ENCODE peak calls at places on chromosomes 6 and 20, in six cellular contexts. One of them, this sample, is unnamed.
A peak's percentile ranks its signal among the peaks of the same experiment; 100 is the strongest.

GRCh38 chr6:15960740-15961629 is 167.9 kb upstream of the MYLIP start:
- DNase-seq in NCI-H2081: no peak
- DNase-seq in epithelial cell of esophagus: no peak
- DNase-seq in stimulated activated CD4-positive, alpha-beta T cell treated with anti-CD3 and anti-CD28 coated beads, Interleukin-15, amount 100 ng/mL, for 1 hour: no peak
- DNase-seq in ecto neural progenitor cell: no peak
- DNase-seq in activated effector memory CD4-positive, alpha-beta T cell treated with anti-CD3 and anti-CD28 coated beads, Interleukin-2, amount 50 U/mL, for 16 hours: no peak
- DNase-seq in this sample: no peak

GRCh38 chr6:45724511-45724910 is 291.1 kb downstream of the CLIC5 start:
- DNase-seq in NCI-H2081: no peak
- DNase-seq in epithelial cell of esophagus: peak; percentile 92
- DNase-seq in stimulated activated CD4-positive, alpha-beta T cell treated with anti-CD3 and anti-CD28 coated beads, Interleukin-15, amount 100 ng/mL, for 1 hour: no peak
- DNase-seq in ecto neural progenitor cell: no peak
- DNase-seq in activated effector memory CD4-positive, alpha-beta T cell treated with anti-CD3 and anti-CD28 coated beads, Interleukin-2, amount 50 U/mL, for 16 hours: no peak
- DNase-seq in this sample: no peak

GRCh38 chr6:44117397-44118128 is 9.7 kb downstream of the MRPL14 start:
- DNase-seq in NCI-H2081: no peak
- DNase-seq in epithelial cell of esophagus: peak; percentile 90
- DNase-seq in stimulated activated CD4-positive, alpha-beta T cell treated with anti-CD3 and anti-CD28 coated beads, Interleukin-15, amount 100 ng/mL, for 1 hour: no peak
- DNase-seq in ecto neural progenitor cell: no peak
- DNase-seq in activated effector memory CD4-positive, alpha-beta T cell treated with anti-CD3 and anti-CD28 coated beads, Interleukin-2, amount 50 U/mL, for 16 hours: no peak
- DNase-seq in this sample: no peak

GRCh38 chr20:14616003-14616402 is 278.6 kb upstream of the FLRT3 start:
- DNase-seq in NCI-H2081: no peak
- DNase-seq in epithelial cell of esophagus: peak; percentile 91
- DNase-seq in stimulated activated CD4-positive, alpha-beta T cell treated with anti-CD3 and anti-CD28 coated beads, Interleukin-15, amount 100 ng/mL, for 1 hour: no peak
- DNase-seq in ecto neural progenitor cell: no peak
- DNase-seq in activated effector memory CD4-positive, alpha-beta T cell treated with anti-CD3 and anti-CD28 coated beads, Interleukin-2, amount 50 U/mL, for 16 hours: no peak
- DNase-seq in this sample: no peak

GRCh38 chr6:43738877-43739641 is 31.0 kb upstream of the VEGFA start:
- DNase-seq in NCI-H2081: no peak
- DNase-seq in epithelial cell of esophagus: peak; percentile 52
- DNase-seq in stimulated activated CD4-positive, alpha-beta T cell treated with anti-CD3 and anti-CD28 coated beads, Interleukin-15, amount 100 ng/mL, for 1 hour: no peak
- DNase-seq in ecto neural progenitor cell: peak; percentile 37
- DNase-seq in activated effector memory CD4-positive, alpha-beta T cell treated with anti-CD3 and anti-CD28 coated beads, Interleukin-2, amount 50 U/mL, for 16 hours: peak; percentile 55
- DNase-seq in this sample: no peak

GRCh38 chr20:24863356-24863755 is 85.7 kb upstream of the CST7 start:
- DNase-seq in NCI-H2081: no peak
- DNase-seq in epithelial cell of esophagus: no peak
- DNase-seq in stimulated activated CD4-positive, alpha-beta T cell treated with anti-CD3 and anti-CD28 coated beads, Interleukin-15, amount 100 ng/mL, for 1 hour: no peak
- DNase-seq in ecto neural progenitor cell: no peak
- DNase-seq in activated effector memory CD4-positive, alpha-beta T cell treated with anti-CD3 and anti-CD28 coated beads, Interleukin-2, amount 50 U/mL, for 16 hours: no peak
- DNase-seq in this sample: no peak

GRCh38 chr20:57040461-57040860 is 226.0 kb downstream of the BMP7 start:
- DNase-seq in NCI-H2081: no peak
- DNase-seq in epithelial cell of esophagus: no peak
- DNase-seq in stimulated activated CD4-positive, alpha-beta T cell treated with anti-CD3 and anti-CD28 coated beads, Interleukin-15, amount 100 ng/mL, for 1 hour: no peak
- DNase-seq in ecto neural progenitor cell: no peak
- DNase-seq in activated effector memory CD4-positive, alpha-beta T cell treated with anti-CD3 and anti-CD28 coated beads, Interleukin-2, amount 50 U/mL, for 16 hours: no peak
- DNase-seq in this sample: no peak

GRCh38 chr20:36241678-36242077 is 5.4 kb downstream of the AAR2 start:
- DNase-seq in NCI-H2081: no peak
- DNase-seq in epithelial cell of esophagus: no peak
- DNase-seq in stimulated activated CD4-positive, alpha-beta T cell treated with anti-CD3 and anti-CD28 coated beads, Interleukin-15, amount 100 ng/mL, for 1 hour: no peak
- DNase-seq in ecto neural progenitor cell: no peak
- DNase-seq in activated effector memory CD4-positive, alpha-beta T cell treated with anti-CD3 and anti-CD28 coated beads, Interleukin-2, amount 50 U/mL, for 16 hours: no peak
- DNase-seq in this sample: no peak

GRCh38 chr6:83590413-83590812 is 78.1 kb downstream of the PRSS35 start:
- DNase-seq in NCI-H2081: no peak
- DNase-seq in epithelial cell of esophagus: peak; percentile 29
- DNase-seq in stimulated activated CD4-positive, alpha-beta T cell treated with anti-CD3 and anti-CD28 coated beads, Interleukin-15, amount 100 ng/mL, for 1 hour: no peak
- DNase-seq in ecto neural progenitor cell: no peak
- DNase-seq in activated effector memory CD4-positive, alpha-beta T cell treated with anti-CD3 and anti-CD28 coated beads, Interleukin-2, amount 50 U/mL, for 16 hours: no peak
- DNase-seq in this sample: no peak

GRCh38 chr6:168574699-168575195 is 133.8 kb downstream of the SMOC2 start:
- DNase-seq in NCI-H2081: no peak
- DNase-seq in epithelial cell of esophagus: no peak
- DNase-seq in stimulated activated CD4-positive, alpha-beta T cell treated with anti-CD3 and anti-CD28 coated beads, Interleukin-15, amount 100 ng/mL, for 1 hour: no peak
- DNase-seq in ecto neural progenitor cell: no peak
- DNase-seq in activated effector memory CD4-positive, alpha-beta T cell treated with anti-CD3 and anti-CD28 coated beads, Interleukin-2, amount 50 U/mL, for 16 hours: no peak
- DNase-seq in this sample: no peak

GRCh38 chr6:162644153-162644552 is 83.4 kb downstream of the PRKN start:
- DNase-seq in NCI-H2081: no peak
- DNase-seq in epithelial cell of esophagus: no peak
- DNase-seq in stimulated activated CD4-positive, alpha-beta T cell treated with anti-CD3 and anti-CD28 coated beads, Interleukin-15, amount 100 ng/mL, for 1 hour: no peak
- DNase-seq in ecto neural progenitor cell: no peak
- DNase-seq in activated effector memory CD4-positive, alpha-beta T cell treated with anti-CD3 and anti-CD28 coated beads, Interleukin-2, amount 50 U/mL, for 16 hours: no peak
- DNase-seq in this sample: no peak

GRCh38 chr20:51093240-51093763 is 70.4 kb upstream of the KCNG1 start:
- DNase-seq in NCI-H2081: no peak
- DNase-seq in epithelial cell of esophagus: no peak
- DNase-seq in stimulated activated CD4-positive, alpha-beta T cell treated with anti-CD3 and anti-CD28 coated beads, Interleukin-15, amount 100 ng/mL, for 1 hour: no peak
- DNase-seq in ecto neural progenitor cell: no peak
- DNase-seq in activated effector memory CD4-positive, alpha-beta T cell treated with anti-CD3 and anti-CD28 coated beads, Interleukin-2, amount 50 U/mL, for 16 hours: no peak
- DNase-seq in this sample: no peak

GRCh38 chr20:35978041-35978513 is 9.7 kb downstream of the CNBD2 start:
- DNase-seq in NCI-H2081: no peak
- DNase-seq in epithelial cell of esophagus: peak; percentile 25
- DNase-seq in stimulated activated CD4-positive, alpha-beta T cell treated with anti-CD3 and anti-CD28 coated beads, Interleukin-15, amount 100 ng/mL, for 1 hour: no peak
- DNase-seq in ecto neural progenitor cell: no peak
- DNase-seq in activated effector memory CD4-positive, alpha-beta T cell treated with anti-CD3 and anti-CD28 coated beads, Interleukin-2, amount 50 U/mL, for 16 hours: no peak
- DNase-seq in this sample: no peak

GRCh38 chr20:62860391-62860923 is 1.2 kb downstream of the TCFL5 start:
- DNase-seq in NCI-H2081: peak; percentile 14
- DNase-seq in epithelial cell of esophagus: peak; percentile 50
- DNase-seq in stimulated activated CD4-positive, alpha-beta T cell treated with anti-CD3 and anti-CD28 coated beads, Interleukin-15, amount 100 ng/mL, for 1 hour: no peak
- DNase-seq in ecto neural progenitor cell: peak; percentile 60
- DNase-seq in activated effector memory CD4-positive, alpha-beta T cell treated with anti-CD3 and anti-CD28 coated beads, Interleukin-2, amount 50 U/mL, for 16 hours: no peak
- DNase-seq in this sample: no peak

GRCh38 chr20:1987826-1988225 is 6.0 kb downstream of the PDYN start:
- DNase-seq in NCI-H2081: no peak
- DNase-seq in epithelial cell of esophagus: no peak
- DNase-seq in stimulated activated CD4-positive, alpha-beta T cell treated with anti-CD3 and anti-CD28 coated beads, Interleukin-15, amount 100 ng/mL, for 1 hour: no peak
- DNase-seq in ecto neural progenitor cell: no peak
- DNase-seq in activated effector memory CD4-positive, alpha-beta T cell treated with anti-CD3 and anti-CD28 coated beads, Interleukin-2, amount 50 U/mL, for 16 hours: no peak
- DNase-seq in this sample: no peak

GRCh38 chr6:68497927-68498326 is 137.2 kb upstream of the ADGRB3 start:
- DNase-seq in NCI-H2081: no peak
- DNase-seq in epithelial cell of esophagus: peak; percentile 3
- DNase-seq in stimulated activated CD4-positive, alpha-beta T cell treated with anti-CD3 and anti-CD28 coated beads, Interleukin-15, amount 100 ng/mL, for 1 hour: no peak
- DNase-seq in ecto neural progenitor cell: no peak
- DNase-seq in activated effector memory CD4-positive, alpha-beta T cell treated with anti-CD3 and anti-CD28 coated beads, Interleukin-2, amount 50 U/mL, for 16 hours: no peak
- DNase-seq in this sample: no peak

GRCh38 chr6:49142422-49143151 is 320.5 kb downstream of the MMUT start:
- DNase-seq in NCI-H2081: peak; percentile 56
- DNase-seq in epithelial cell of esophagus: no peak
- DNase-seq in stimulated activated CD4-positive, alpha-beta T cell treated with anti-CD3 and anti-CD28 coated beads, Interleukin-15, amount 100 ng/mL, for 1 hour: no peak
- DNase-seq in ecto neural progenitor cell: no peak
- DNase-seq in activated effector memory CD4-positive, alpha-beta T cell treated with anti-CD3 and anti-CD28 coated beads, Interleukin-2, amount 50 U/mL, for 16 hours: no peak
- DNase-seq in this sample: no peak

GRCh38 chr6:46953921-46954320 is 32.2 kb upstream of the ADGRF5 start:
- DNase-seq in NCI-H2081: no peak
- DNase-seq in epithelial cell of esophagus: no peak
- DNase-seq in stimulated activated CD4-positive, alpha-beta T cell treated with anti-CD3 and anti-CD28 coated beads, Interleukin-15, amount 100 ng/mL, for 1 hour: no peak
- DNase-seq in ecto neural progenitor cell: no peak
- DNase-seq in activated effector memory CD4-positive, alpha-beta T cell treated with anti-CD3 and anti-CD28 coated beads, Interleukin-2, amount 50 U/mL, for 16 hours: no peak
- DNase-seq in this sample: no peak

GRCh38 chr6:159961523-159961922 is 7.4 kb upstream of the IGF2R start:
- DNase-seq in NCI-H2081: no peak
- DNase-seq in epithelial cell of esophagus: peak; percentile 77
- DNase-seq in stimulated activated CD4-positive, alpha-beta T cell treated with anti-CD3 and anti-CD28 coated beads, Interleukin-15, amount 100 ng/mL, for 1 hour: no peak
- DNase-seq in ecto neural progenitor cell: no peak
- DNase-seq in activated effector memory CD4-positive, alpha-beta T cell treated with anti-CD3 and anti-CD28 coated beads, Interleukin-2, amount 50 U/mL, for 16 hours: no peak
- DNase-seq in this sample: no peak

GRCh38 chr20:48691523-48691922 is 136.3 kb downstream of the PREX1 start:
- DNase-seq in NCI-H2081: no peak
- DNase-seq in epithelial cell of esophagus: peak; percentile 5
- DNase-seq in stimulated activated CD4-positive, alpha-beta T cell treated with anti-CD3 and anti-CD28 coated beads, Interleukin-15, amount 100 ng/mL, for 1 hour: no peak
- DNase-seq in ecto neural progenitor cell: no peak
- DNase-seq in activated effector memory CD4-positive, alpha-beta T cell treated with anti-CD3 and anti-CD28 coated beads, Interleukin-2, amount 50 U/mL, for 16 hours: no peak
- DNase-seq in this sample: no peak

GRCh38 chr20:32574296-32575226 is 10.6 kb downstream of the NOL4L start:
- DNase-seq in NCI-H2081: no peak
- DNase-seq in epithelial cell of esophagus: peak; percentile 63
- DNase-seq in stimulated activated CD4-positive, alpha-beta T cell treated with anti-CD3 and anti-CD28 coated beads, Interleukin-15, amount 100 ng/mL, for 1 hour: no peak
- DNase-seq in ecto neural progenitor cell: no peak
- DNase-seq in activated effector memory CD4-positive, alpha-beta T cell treated with anti-CD3 and anti-CD28 coated beads, Interleukin-2, amount 50 U/mL, for 16 hours: peak; percentile 73
- DNase-seq in this sample: no peak

GRCh38 chr20:24743641-24744040 is 205.4 kb upstream of the CST7 start:
- DNase-seq in NCI-H2081: no peak
- DNase-seq in epithelial cell of esophagus: no peak
- DNase-seq in stimulated activated CD4-positive, alpha-beta T cell treated with anti-CD3 and anti-CD28 coated beads, Interleukin-15, amount 100 ng/mL, for 1 hour: no peak
- DNase-seq in ecto neural progenitor cell: no peak
- DNase-seq in activated effector memory CD4-positive, alpha-beta T cell treated with anti-CD3 and anti-CD28 coated beads, Interleukin-2, amount 50 U/mL, for 16 hours: no peak
- DNase-seq in this sample: no peak

GRCh38 chr6:169225887-169226286 is 27.8 kb downstream of the THBS2 start:
- DNase-seq in NCI-H2081: no peak
- DNase-seq in epithelial cell of esophagus: no peak
- DNase-seq in stimulated activated CD4-positive, alpha-beta T cell treated with anti-CD3 and anti-CD28 coated beads, Interleukin-15, amount 100 ng/mL, for 1 hour: no peak
- DNase-seq in ecto neural progenitor cell: peak; percentile 27
- DNase-seq in activated effector memory CD4-positive, alpha-beta T cell treated with anti-CD3 and anti-CD28 coated beads, Interleukin-2, amount 50 U/mL, for 16 hours: peak; percentile 53
- DNase-seq in this sample: no peak

GRCh38 chr6:47631248-47632196 is 66.9 kb upstream of the ADGRF4 start:
- DNase-seq in NCI-H2081: peak; percentile 67
- DNase-seq in epithelial cell of esophagus: peak; percentile 63
- DNase-seq in stimulated activated CD4-positive, alpha-beta T cell treated with anti-CD3 and anti-CD28 coated beads, Interleukin-15, amount 100 ng/mL, for 1 hour: no peak
- DNase-seq in ecto neural progenitor cell: no peak
- DNase-seq in activated effector memory CD4-positive, alpha-beta T cell treated with anti-CD3 and anti-CD28 coated beads, Interleukin-2, amount 50 U/mL, for 16 hours: no peak
- DNase-seq in this sample: no peak

GRCh38 chr6:133992992-133993682 is 40.1 kb downstream of the TBPL1 start:
- DNase-seq in NCI-H2081: no peak
- DNase-seq in epithelial cell of esophagus: no peak
- DNase-seq in stimulated activated CD4-positive, alpha-beta T cell treated with anti-CD3 and anti-CD28 coated beads, Interleukin-15, amount 100 ng/mL, for 1 hour: no peak
- DNase-seq in ecto neural progenitor cell: no peak
- DNase-seq in activated effector memory CD4-positive, alpha-beta T cell treated with anti-CD3 and anti-CD28 coated beads, Interleukin-2, amount 50 U/mL, for 16 hours: no peak
- DNase-seq in this sample: no peak

GRCh38 chr20:36833275-36834020 is 42.5 kb upstream of the TLDC2 start:
- DNase-seq in NCI-H2081: no peak
- DNase-seq in epithelial cell of esophagus: no peak
- DNase-seq in stimulated activated CD4-positive, alpha-beta T cell treated with anti-CD3 and anti-CD28 coated beads, Interleukin-15, amount 100 ng/mL, for 1 hour: no peak
- DNase-seq in ecto neural progenitor cell: no peak
- DNase-seq in activated effector memory CD4-positive, alpha-beta T cell treated with anti-CD3 and anti-CD28 coated beads, Interleukin-2, amount 50 U/mL, for 16 hours: no peak
- DNase-seq in this sample: no peak

GRCh38 chr20:13422637-13423036 is 201.6 kb downstream of the ISM1 start:
- DNase-seq in NCI-H2081: no peak
- DNase-seq in epithelial cell of esophagus: peak; percentile 93
- DNase-seq in stimulated activated CD4-positive, alpha-beta T cell treated with anti-CD3 and anti-CD28 coated beads, Interleukin-15, amount 100 ng/mL, for 1 hour: no peak
- DNase-seq in ecto neural progenitor cell: no peak
- DNase-seq in activated effector memory CD4-positive, alpha-beta T cell treated with anti-CD3 and anti-CD28 coated beads, Interleukin-2, amount 50 U/mL, for 16 hours: no peak
- DNase-seq in this sample: no peak

GRCh38 chr20:12409501-12409900 is 491.8 kb downstream of the BTBD3 start:
- DNase-seq in NCI-H2081: no peak
- DNase-seq in epithelial cell of esophagus: peak; percentile 85
- DNase-seq in stimulated activated CD4-positive, alpha-beta T cell treated with anti-CD3 and anti-CD28 coated beads, Interleukin-15, amount 100 ng/mL, for 1 hour: no peak
- DNase-seq in ecto neural progenitor cell: no peak
- DNase-seq in activated effector memory CD4-positive, alpha-beta T cell treated with anti-CD3 and anti-CD28 coated beads, Interleukin-2, amount 50 U/mL, for 16 hours: no peak
- DNase-seq in this sample: no peak

GRCh38 chr6:135922170-135922569 is 70.7 kb downstream of the PDE7B start:
- DNase-seq in NCI-H2081: no peak
- DNase-seq in epithelial cell of esophagus: peak; percentile 97
- DNase-seq in stimulated activated CD4-positive, alpha-beta T cell treated with anti-CD3 and anti-CD28 coated beads, Interleukin-15, amount 100 ng/mL, for 1 hour: no peak
- DNase-seq in ecto neural progenitor cell: no peak
- DNase-seq in activated effector memory CD4-positive, alpha-beta T cell treated with anti-CD3 and anti-CD28 coated beads, Interleukin-2, amount 50 U/mL, for 16 hours: no peak
- DNase-seq in this sample: no peak

GRCh38 chr20:44805991-44806729 is 4.2 kb downstream of the RIMS4 start:
- DNase-seq in NCI-H2081: peak; percentile 11
- DNase-seq in epithelial cell of esophagus: no peak
- DNase-seq in stimulated activated CD4-positive, alpha-beta T cell treated with anti-CD3 and anti-CD28 coated beads, Interleukin-15, amount 100 ng/mL, for 1 hour: no peak
- DNase-seq in ecto neural progenitor cell: peak; percentile 87
- DNase-seq in activated effector memory CD4-positive, alpha-beta T cell treated with anti-CD3 and anti-CD28 coated beads, Interleukin-2, amount 50 U/mL, for 16 hours: no peak
- DNase-seq in this sample: no peak

GRCh38 chr6:105601541-105602174 is 198.8 kb upstream of the PREP start:
- DNase-seq in NCI-H2081: no peak
- DNase-seq in epithelial cell of esophagus: peak; percentile 100
- DNase-seq in stimulated activated CD4-positive, alpha-beta T cell treated with anti-CD3 and anti-CD28 coated beads, Interleukin-15, amount 100 ng/mL, for 1 hour: no peak
- DNase-seq in ecto neural progenitor cell: no peak
- DNase-seq in activated effector memory CD4-positive, alpha-beta T cell treated with anti-CD3 and anti-CD28 coated beads, Interleukin-2, amount 50 U/mL, for 16 hours: peak; percentile 82
- DNase-seq in this sample: no peak

GRCh38 chr20:577167-577791 is 32.8 kb downstream of the TCF15 start:
- DNase-seq in NCI-H2081: no peak
- DNase-seq in epithelial cell of esophagus: peak; percentile 15
- DNase-seq in stimulated activated CD4-positive, alpha-beta T cell treated with anti-CD3 and anti-CD28 coated beads, Interleukin-15, amount 100 ng/mL, for 1 hour: no peak
- DNase-seq in ecto neural progenitor cell: no peak
- DNase-seq in activated effector memory CD4-positive, alpha-beta T cell treated with anti-CD3 and anti-CD28 coated beads, Interleukin-2, amount 50 U/mL, for 16 hours: no peak
- DNase-seq in this sample: no peak

GRCh38 chr6:96330884-96331283 is 190.7 kb upstream of the UFL1 start:
- DNase-seq in NCI-H2081: no peak
- DNase-seq in epithelial cell of esophagus: no peak
- DNase-seq in stimulated activated CD4-positive, alpha-beta T cell treated with anti-CD3 and anti-CD28 coated beads, Interleukin-15, amount 100 ng/mL, for 1 hour: no peak
- DNase-seq in ecto neural progenitor cell: no peak
- DNase-seq in activated effector memory CD4-positive, alpha-beta T cell treated with anti-CD3 and anti-CD28 coated beads, Interleukin-2, amount 50 U/mL, for 16 hours: no peak
- DNase-seq in this sample: no peak

GRCh38 chr6:34894693-34895092 is 5.6 kb downstream of the ANKS1A start:
- DNase-seq in NCI-H2081: no peak
- DNase-seq in epithelial cell of esophagus: no peak
- DNase-seq in stimulated activated CD4-positive, alpha-beta T cell treated with anti-CD3 and anti-CD28 coated beads, Interleukin-15, amount 100 ng/mL, for 1 hour: no peak
- DNase-seq in ecto neural progenitor cell: no peak
- DNase-seq in activated effector memory CD4-positive, alpha-beta T cell treated with anti-CD3 and anti-CD28 coated beads, Interleukin-2, amount 50 U/mL, for 16 hours: no peak
- DNase-seq in this sample: no peak

GRCh38 chr20:3071266-3071609 is 182 bp upstream of the OXT start:
- DNase-seq in NCI-H2081: no peak
- DNase-seq in epithelial cell of esophagus: no peak
- DNase-seq in stimulated activated CD4-positive, alpha-beta T cell treated with anti-CD3 and anti-CD28 coated beads, Interleukin-15, amount 100 ng/mL, for 1 hour: no peak
- DNase-seq in ecto neural progenitor cell: no peak
- DNase-seq in activated effector memory CD4-positive, alpha-beta T cell treated with anti-CD3 and anti-CD28 coated beads, Interleukin-2, amount 50 U/mL, for 16 hours: no peak
- DNase-seq in this sample: no peak

GRCh38 chr6:159007510-159007909 is 7.5 kb upstream of the RSPH3 start:
- DNase-seq in NCI-H2081: no peak
- DNase-seq in epithelial cell of esophagus: no peak
- DNase-seq in stimulated activated CD4-positive, alpha-beta T cell treated with anti-CD3 and anti-CD28 coated beads, Interleukin-15, amount 100 ng/mL, for 1 hour: no peak
- DNase-seq in ecto neural progenitor cell: no peak
- DNase-seq in activated effector memory CD4-positive, alpha-beta T cell treated with anti-CD3 and anti-CD28 coated beads, Interleukin-2, amount 50 U/mL, for 16 hours: no peak
- DNase-seq in this sample: no peak

This sample was measured in D721Med.